ENCODE peak calls at places on chromosomes 3 and 15, in four cellular contexts. One of them, this sample, is unnamed.

GRCh38 chr15:31274496-31275330 is 51.9 kb upstream of the KLF13 start:
- DNase-seq in K562: no peak
- DNase-seq in H1: peak; percentile 35
- DNase-seq in GM12878: no peak
- DNase-seq in this sample: no peak

GRCh38 chr3:136838641-136839555 is 20.0 kb downstream of the SLC35G2 start:
- DNase-seq in K562: peak; percentile 60
- DNase-seq in H1: no peak
- DNase-seq in GM12878: no peak
- DNase-seq in this sample: no peak

GRCh38 chr15:39581501-39582285 is 814 bp downstream of the THBS1 start:
- DNase-seq in K562: peak; percentile 18
- DNase-seq in H1: no peak
- DNase-seq in GM12878: no peak
- DNase-seq in this sample: no peak

GRCh38 chr3:38281895-38282686 is at the start of gene SLC22A14:
- DNase-seq in K562: peak; percentile 65
- DNase-seq in H1: peak; percentile 64
- DNase-seq in GM12878: no peak
- DNase-seq in this sample: no peak

GRCh38 chr15:93771429-93772020 is 459.8 kb upstream of the MCTP2 start:
- DNase-seq in K562: no peak
- DNase-seq in H1: no peak
- DNase-seq in GM12878: no peak
- DNase-seq in this sample: no peak

GRCh38 chr3:37243811-37244748 is 69.7 kb upstream of the LRRFIP2 start:
- DNase-seq in K562: peak; percentile 77
- DNase-seq in H1: peak; percentile 66
- DNase-seq in GM12878: no peak
- DNase-seq in this sample: peak; percentile 44

GRCh38 chr3:187281191-187281714 is 10.3 kb downstream of the MASP1 start:
- DNase-seq in K562: peak; percentile 9
- DNase-seq in H1: no peak
- DNase-seq in GM12878: no peak
- DNase-seq in this sample: no peak

GRCh38 chr3:196149922-196150321 is 61.3 kb downstream of the ZDHHC19 start:
- DNase-seq in K562: no peak
- DNase-seq in H1: no peak
- DNase-seq in GM12878: peak; percentile 28
- DNase-seq in this sample: no peak

GRCh38 chr15:67832031-67832551 is 6.8 kb downstream of the SKOR1 start:
- DNase-seq in K562: no peak
- DNase-seq in H1: peak; percentile 57
- DNase-seq in GM12878: no peak
- DNase-seq in this sample: no peak

DNA sequence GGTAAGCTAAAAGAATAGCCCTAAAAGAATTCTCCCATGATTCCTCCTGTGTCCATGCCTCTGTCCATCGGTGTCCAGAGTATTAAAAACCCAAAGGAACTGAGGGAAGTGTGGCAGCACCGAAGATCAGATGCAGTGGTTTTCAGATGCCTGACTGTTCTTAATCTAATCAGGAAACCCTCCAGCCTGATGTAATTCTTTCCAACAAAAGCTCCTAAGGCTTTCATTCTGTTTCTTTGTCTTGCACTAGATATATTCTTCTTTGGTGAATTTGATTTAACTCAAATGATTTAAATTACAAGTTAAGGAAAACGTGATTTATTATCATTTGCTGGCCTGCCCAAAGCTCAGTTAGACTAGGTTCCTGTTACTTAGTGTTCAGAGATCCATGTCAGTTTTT is 71.2 kb downstream of the ARHGAP31 start:
- DNase-seq in K562: no peak
- DNase-seq in H1: no peak
- DNase-seq in GM12878: no peak
- DNase-seq in this sample: no peak
- TF ChIP-seq SP1 in K562: no peak
- TF ChIP-seq SP1 in H1: no peak
- TF ChIP-seq SP1 in GM12878: no peak
- TF ChIP-seq SP1 in this sample: no peak

GRCh38 chr15:43941071-43941470 is 114.3 kb downstream of the WDR76 start:
- DNase-seq in K562: no peak
- DNase-seq in H1: no peak
- DNase-seq in GM12878: no peak
- DNase-seq in this sample: no peak
- TF ChIP-seq EGR1 in K562: no peak
- TF ChIP-seq EGR1 in H1: no peak
- TF ChIP-seq EGR1 in GM12878: no peak
- TF ChIP-seq EGR1 in this sample: no peak

GRCh38 chr15:62119224-62119925 is 45.7 kb downstream of the C2CD4B start:
- DNase-seq in K562: no peak
- DNase-seq in H1: no peak
- DNase-seq in GM12878: no peak
- DNase-seq in this sample: peak; percentile 44
- TF ChIP-seq SP1 in K562: no peak
- TF ChIP-seq SP1 in H1: no peak
- TF ChIP-seq SP1 in GM12878: no peak
- TF ChIP-seq SP1 in this sample: peak; percentile 44

DNA sequence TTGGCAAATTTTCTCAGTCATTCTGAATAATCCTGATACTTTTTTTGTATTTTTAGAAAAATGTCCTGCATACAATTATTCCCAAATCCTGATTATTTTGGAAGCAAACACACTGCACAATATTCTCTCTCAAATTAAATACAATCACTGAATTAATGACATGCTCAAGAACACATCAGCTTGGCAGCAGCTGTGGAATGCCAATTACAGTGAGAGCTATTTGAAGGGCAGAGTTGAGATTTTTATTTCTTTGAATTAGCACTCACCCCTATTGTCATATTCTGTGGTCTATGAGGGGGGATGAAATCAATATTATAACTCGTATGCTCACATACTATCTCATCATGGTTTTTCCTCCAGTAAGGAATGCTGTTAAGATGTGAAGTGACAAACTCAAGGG is 312.2 kb downstream of the CNTN3 start:
- DNase-seq in K562: no peak
- DNase-seq in H1: no peak
- DNase-seq in GM12878: no peak
- DNase-seq in this sample: no peak
- TF ChIP-seq EGR1 in K562: no peak
- TF ChIP-seq EGR1 in H1: no peak
- TF ChIP-seq EGR1 in GM12878: no peak
- TF ChIP-seq EGR1 in this sample: no peak

DNA sequence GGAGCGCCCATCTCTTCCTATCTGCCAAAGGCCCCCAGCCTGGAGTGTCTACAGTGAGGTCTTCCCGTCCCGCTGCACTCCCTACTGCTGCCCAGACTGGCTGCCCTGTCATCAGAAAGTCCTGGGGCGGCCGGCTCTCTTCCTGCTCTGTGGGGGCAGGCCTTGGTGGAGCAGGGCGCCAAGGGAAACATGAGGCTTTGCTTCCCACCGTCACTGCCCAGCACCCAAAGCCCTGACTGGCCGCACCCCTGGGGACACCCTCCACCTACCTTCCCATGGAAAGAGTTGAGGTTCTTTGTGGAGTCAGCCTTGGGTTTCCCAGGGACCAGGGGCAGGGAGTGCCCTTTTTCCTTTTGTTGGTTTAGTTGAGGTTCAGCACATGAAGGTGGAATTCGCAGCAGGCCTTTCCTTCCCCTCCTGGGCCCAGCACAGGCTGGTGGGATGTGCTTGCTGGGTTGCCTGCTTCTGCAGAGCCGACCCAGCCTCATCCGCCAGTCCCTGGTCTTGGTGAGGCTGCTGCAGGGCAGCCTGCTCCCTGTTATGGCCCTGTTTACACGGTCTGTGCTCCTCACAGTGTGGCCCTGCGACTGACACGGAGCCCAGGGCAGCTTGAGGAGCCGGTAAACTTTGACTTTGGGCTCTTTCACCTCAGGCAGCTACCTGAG is 51.8 kb upstream of the PLXNA1 start:
- DNase-seq in K562: no peak
- DNase-seq in H1: no peak
- DNase-seq in GM12878: no peak
- DNase-seq in this sample: no peak
- TF ChIP-seq SP1 in K562: no peak
- TF ChIP-seq SP1 in H1: no peak
- TF ChIP-seq SP1 in GM12878: no peak
- TF ChIP-seq SP1 in this sample: no peak